ENCODE peak calls at places on chromosomes 11 and 22, in four cellular contexts. X is pancreas, C is right atrium auricular region, P is cardiac muscle cell. V is an unnamed sample.

GRCh38 chr11:128473631-128474030 is 113.7 kb downstream of the ETS1 start:
- DNase-seq in X (no peak), C (no peak), P (no peak), V (no peak)

GRCh38 chr11:67024410-67024809 is 1.5 kb downstream of the SYT12 start:
- DNase-seq in X (no peak), C (no peak), P (no peak), V (no peak)

GRCh38 chr22:37091986-37092385 is 17.5 kb downstream of the TMPRSS6 start:
- DNase-seq in X (no peak), C (no peak), P (no peak), V (no peak)

GRCh38 chr11:88529426-88529825 is 191.9 kb upstream of the CTSC start:
- DNase-seq in X (no peak), C (no peak), P (no peak), V (no peak)

GRCh38 chr11:81570669-81571068 is 1163.0 kb downstream of the FAM181B start:
- DNase-seq in X (no peak), C (no peak), P (no peak), V (no peak)

GRCh38 chr22:41092847-41093371 is 517 bp downstream of the EP300 start:
- DNase-seq in X (peak; percentile 36), C (no peak), P (peak; percentile 43), V (peak; percentile 23)

GRCh38 chr11:121478226-121478894 is 25.6 kb upstream of the SORL1-AS1 start:
- DNase-seq in X (no peak), C (no peak), P (no peak), V (no peak)

GRCh38 chr22:46791201-46791731 is 28.8 kb downstream of the TBC1D22A start:
- DNase-seq in X (no peak), C (peak; percentile 83), P (peak; percentile 59), V (peak; percentile 33)

GRCh38 chr11:18775492-18776292 is 15.9 kb downstream of the PTPN5 start:
- DNase-seq in X (peak; percentile 59), C (no peak), P (peak; percentile 60), V (peak; percentile 67)

GRCh38 chr11:5666396-5666780 is 18.5 kb downstream of the TRIM5 start:
- DNase-seq in X (no peak), C (no peak), P (no peak), V (no peak)

GRCh38 chr11:80855975-80856524 is 1415.2 kb upstream of the TENM4 start:
- DNase-seq in X (no peak), C (no peak), P (peak; percentile 61), V (no peak)

GRCh38 chr11:65003282-65003681 is 6.5 kb upstream of the BATF2 start:
- DNase-seq in X (no peak), C (no peak), P (peak; percentile 51), V (no peak)

GRCh38 chr11:125263268-125263790 is 98.8 kb downstream of the PKNOX2 start:
- DNase-seq in X (peak; percentile 28), C (peak; percentile 86), P (peak; percentile 99), V (peak; percentile 72)

GRCh38 chr22:40578171-40578570 is 58.3 kb downstream of the MRTFA start:
- DNase-seq in X (no peak), C (no peak), P (no peak), V (no peak)

GRCh38 chr11:74004694-74005615 is 3.9 kb downstream of the UCP3 start:
- DNase-seq in X (no peak), C (no peak), P (no peak), V (no peak)

GRCh38 chr11:117134431-117134830 is 9.7 kb upstream of the PAFAH1B2 start:
- DNase-seq in X (no peak), C (no peak), P (no peak), V (no peak)

GRCh38 chr11:121901853-121902252 is 214.2 kb downstream of the BLID start:
- DNase-seq in X (no peak), C (no peak), P (no peak), V (no peak)

GRCh38 chr11:31783264-31783663 is 27.9 kb downstream of the PAX6 start:
- DNase-seq in X (no peak), C (no peak), P (no peak), V (no peak)

GRCh38 chr22:25688627-25689026 is 53.4 kb upstream of the MYO18B start:
- DNase-seq in X (no peak), C (no peak), P (no peak), V (no peak)

GRCh38 chr22:29936186-29936585 is 53.2 kb downstream of the MTMR3 start:
- DNase-seq in X (no peak), C (no peak), P (no peak), V (no peak)

GRCh38 chr11:10818594-10818993 is 9.9 kb upstream of the EIF4G2 start:
- DNase-seq in X (no peak), C (no peak), P (no peak), V (no peak)

GRCh38 chr11:123357990-123358827 is 71.9 kb upstream of the GRAMD1B start:
- DNase-seq in X (no peak), C (no peak), P (peak; percentile 27), V (no peak)

GRCh38 chr11:121482231-121483129 is 29.7 kb upstream of the SORL1-AS1 start:
- DNase-seq in X (no peak), C (no peak), P (peak; percentile 34), V (no peak)

GRCh38 chr11:35166369-35167360 is 27.7 kb downstream of the CD44 start:
- DNase-seq in X (no peak), C (peak; percentile 64), P (peak; percentile 55), V (no peak)

GRCh38 chr22:49773531-49773930 is 54.1 kb downstream of the BRD1 start:
- DNase-seq in X (no peak), C (no peak), P (no peak), V (no peak)
- H3K36me3 ChIP-seq in X (peaks cover 16% of the 10 kb centered on the region), C (peaks cover 52% of the 10 kb centered on the region), P (peaks cover 31% of the 10 kb centered on the region), V (peaks cover 10% of the 10 kb centered on the region)

GRCh38 chr11:130000552-130001176 is 2.0 kb downstream of the PRDM10 start:
- DNase-seq in X (no peak), C (no peak), P (no peak), V (no peak)
- H3K4me3 ChIP-seq in X (no peak overlapping the region), C (no peak overlapping the region), P (peak overlapping the region; percentile 51), V (peak overlapping the region; percentile 80)

GRCh38 chr11:38867338-38867737 is 2269.3 kb upstream of the RAG2 start:
- DNase-seq in X (no peak), C (no peak), P (no peak), V (no peak)

DNA sequence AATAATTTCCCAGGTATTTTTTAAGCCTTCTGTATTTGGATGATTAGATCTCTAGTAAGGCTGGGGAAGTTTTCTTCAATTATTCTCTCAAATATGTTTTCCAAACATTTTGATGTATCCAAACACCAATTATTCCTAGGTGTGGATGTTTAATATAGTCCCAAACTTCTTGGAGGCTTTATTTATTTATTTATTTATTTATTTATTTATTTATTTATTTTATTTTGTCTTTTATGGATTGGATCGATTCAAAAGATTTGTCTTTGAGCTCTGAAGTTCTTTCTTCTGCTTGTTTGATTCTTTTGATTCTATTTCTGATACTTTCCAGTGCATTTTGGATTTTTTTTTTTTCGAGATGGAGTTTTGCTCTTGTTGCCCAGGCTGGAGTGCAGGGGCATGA is 2267.9 kb upstream of the RAG2 start:
- DNase-seq in X (no peak), C (no peak), P (no peak), V (no peak)
- H3K36me3 ChIP-seq in X (no peaks in the 10 kb centered on the region), C (no peaks in the 10 kb centered on the region), P (no peaks in the 10 kb centered on the region), V (no peaks in the 10 kb centered on the region)

DNA sequence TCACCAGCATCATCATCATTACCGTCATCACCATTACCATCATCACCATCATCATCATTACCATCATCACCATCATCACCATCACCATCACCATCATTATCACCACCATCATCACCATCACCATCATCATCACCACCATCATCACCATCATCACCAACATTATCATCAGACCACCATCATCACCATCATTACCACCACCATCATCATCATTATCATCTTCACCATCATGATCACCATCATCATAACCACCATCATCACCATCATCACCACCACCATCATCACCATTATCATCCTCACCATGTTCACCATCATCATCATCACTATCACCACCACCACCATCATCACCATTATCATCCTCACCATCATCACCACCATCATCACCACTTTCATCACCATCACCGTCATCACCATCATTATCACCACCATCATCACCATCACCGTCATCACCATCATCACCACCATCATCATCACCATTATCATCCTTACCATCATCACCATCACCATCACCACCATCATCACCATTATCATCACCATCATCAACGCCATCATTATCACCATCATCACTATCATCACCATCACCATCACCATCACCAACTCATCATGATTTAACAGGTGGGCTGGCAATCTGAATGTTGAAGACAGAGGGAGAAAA is 2.4 kb upstream of the MYEOV start:
- DNase-seq in X (no peak), C (no peak), P (no peak), V (no peak)
- H3K4me3 ChIP-seq in X (no peak overlapping the region), C (no peak overlapping the region), P (no peak overlapping the region), V (no peak overlapping the region)